ENCODE peak calls at places on chromosome 18, in seven cellular contexts. K is OCI-LY7; P is fibroblast of mammary gland; T is mesothelial cell of epicardium; F is astrocyte of the spinal cord; L is stimulated activated CD8-positive, alpha-beta memory T cell treated with anti-CD3 and anti-CD28 coated beads, Interleukin-12 subunit alpha, Interleukin-12 subunit beta, amount 100 ng/mL, for 4 hours; Z is substantia nigra. W is an unnamed sample.

GRCh38 chr18:58953627-58954026 is 89.0 kb downstream of the ZNF532 start:
- DNase-seq in K (no peak), F (no peak), T (no peak), P (no peak), Z (no peak), L (no peak), W (peak; percentile 56)

GRCh38 chr18:13268035-13268700 is 49.6 kb downstream of the LDLRAD4 start:
- DNase-seq in P (peak; percentile 8), K (no peak), F (peak; percentile 68), T (no peak), Z (no peak), L (no peak), W (peak; percentile 40)

GRCh38 chr18:13471971-13472628 is 253.5 kb downstream of the LDLRAD4 start:
- DNase-seq in P (no peak), L (no peak), T (no peak), Z (peak; percentile 81), K (no peak), F (no peak), W (no peak)

GRCh38 chr18:22238036-22238435 is 68.6 kb downstream of the GATA6 start:
- DNase-seq in P (no peak), Z (no peak), L (no peak), F (no peak), T (no peak), K (no peak), W (no peak)

GRCh38 chr18:2891526-2892431 is 45.0 kb downstream of the EMILIN2 start:
- DNase-seq in Z (no peak), L (no peak), P (no peak), F (no peak), K (no peak), T (no peak), W (no peak)

GRCh38 chr18:76416935-76417334 is 78.1 kb downstream of the ZNF516 start:
- DNase-seq in P (peak; percentile 81), F (peak; percentile 72), L (no peak), Z (no peak), K (no peak), T (no peak), W (no peak)

GRCh38 chr18:22448238-22448637 is 30.5 kb upstream of the CTAGE1 start:
- DNase-seq in L (no peak), T (no peak), K (no peak), Z (no peak), P (no peak), F (no peak), W (no peak)

GRCh38 chr18:24560511-24560981 is 100.1 kb downstream of the HRH4 start:
- DNase-seq in L (no peak), F (no peak), K (no peak), Z (no peak), T (peak; percentile 56), P (no peak), W (peak; percentile 9)

GRCh38 chr18:25052426-25052825 is 299.5 kb downstream of the ZNF521 start:
- DNase-seq in Z (no peak), T (no peak), K (no peak), P (no peak), L (no peak), F (no peak), W (no peak)

GRCh38 chr18:63074987-63075404 is 244.6 kb downstream of the BCL2 start:
- DNase-seq in P (peak; percentile 20), L (peak; percentile 27), Z (peak; percentile 84), F (peak; percentile 23), T (peak; percentile 80), K (no peak), W (peak; percentile 63)

GRCh38 chr18:35519148-35519899 is 21.6 kb upstream of the INO80C start:
- DNase-seq in P (no peak), Z (no peak), F (no peak), L (no peak), K (no peak), T (no peak), W (no peak)

GRCh38 chr18:50711401-50711800 is 108.4 kb downstream of the MRO start:
- DNase-seq in F (no peak), T (no peak), L (no peak), Z (no peak), P (no peak), K (no peak), W (no peak)

GRCh38 chr18:44715841-44716240 is 35.2 kb downstream of the SETBP1 start:
- DNase-seq in T (no peak), P (no peak), K (no peak), F (no peak), L (no peak), Z (no peak), W (peak; percentile 65)

W was measured in RPMI7951.